ENCODE peak calls at places on chromosomes 13 and 19, in four cellular contexts. One of them, this sample, is unnamed.

GRCh38 chr13:102346769-102347168 is 55.1 kb downstream of the FGF14 start:
- DNase-seq in GM10248: no peak
- DNase-seq in CD4-positive, alpha-beta T cell: no peak
- DNase-seq in body of pancreas: no peak
- DNase-seq in this sample: no peak

GRCh38 chr13:47112205-47112896 is 215.5 kb upstream of the HTR2A start:
- DNase-seq in CD4-positive, alpha-beta T cell: no peak
- DNase-seq in body of pancreas: no peak
- DNase-seq in GM10248: no peak
- DNase-seq in this sample: no peak

GRCh38 chr19:47729468-47729798 is 15.9 kb upstream of the NOP53 start:
- DNase-seq in body of pancreas: peak
- DNase-seq in CD4-positive, alpha-beta T cell: no peak
- DNase-seq in GM10248: no peak
- DNase-seq in this sample: peak

GRCh38 chr19:40803857-40804782 is 5.1 kb downstream of the EGLN2 start:
- DNase-seq in body of pancreas: peak
- DNase-seq in GM10248: peak
- DNase-seq in CD4-positive, alpha-beta T cell: peak
- DNase-seq in this sample: no peak

GRCh38 chr13:46743191-46743590 is 53.8 kb downstream of the ESD start:
- DNase-seq in body of pancreas: no peak
- DNase-seq in CD4-positive, alpha-beta T cell: no peak
- DNase-seq in GM10248: no peak
- DNase-seq in this sample: no peak

GRCh38 chr19:29387586-29387985 is 138.2 kb upstream of the VSTM2B start:
- DNase-seq in CD4-positive, alpha-beta T cell: no peak
- DNase-seq in body of pancreas: no peak
- DNase-seq in GM10248: no peak
- DNase-seq in this sample: no peak

GRCh38 chr13:99191900-99192399 is 8.7 kb upstream of the UBAC2 start:
- DNase-seq in body of pancreas: no peak
- DNase-seq in GM10248: no peak
- DNase-seq in CD4-positive, alpha-beta T cell: no peak
- DNase-seq in this sample: no peak

GRCh38 chr19:11046608-11047354 is 42.5 kb upstream of the LDLR start:
- DNase-seq in CD4-positive, alpha-beta T cell: no peak
- DNase-seq in GM10248: no peak
- DNase-seq in body of pancreas: no peak
- DNase-seq in this sample: no peak

DNA sequence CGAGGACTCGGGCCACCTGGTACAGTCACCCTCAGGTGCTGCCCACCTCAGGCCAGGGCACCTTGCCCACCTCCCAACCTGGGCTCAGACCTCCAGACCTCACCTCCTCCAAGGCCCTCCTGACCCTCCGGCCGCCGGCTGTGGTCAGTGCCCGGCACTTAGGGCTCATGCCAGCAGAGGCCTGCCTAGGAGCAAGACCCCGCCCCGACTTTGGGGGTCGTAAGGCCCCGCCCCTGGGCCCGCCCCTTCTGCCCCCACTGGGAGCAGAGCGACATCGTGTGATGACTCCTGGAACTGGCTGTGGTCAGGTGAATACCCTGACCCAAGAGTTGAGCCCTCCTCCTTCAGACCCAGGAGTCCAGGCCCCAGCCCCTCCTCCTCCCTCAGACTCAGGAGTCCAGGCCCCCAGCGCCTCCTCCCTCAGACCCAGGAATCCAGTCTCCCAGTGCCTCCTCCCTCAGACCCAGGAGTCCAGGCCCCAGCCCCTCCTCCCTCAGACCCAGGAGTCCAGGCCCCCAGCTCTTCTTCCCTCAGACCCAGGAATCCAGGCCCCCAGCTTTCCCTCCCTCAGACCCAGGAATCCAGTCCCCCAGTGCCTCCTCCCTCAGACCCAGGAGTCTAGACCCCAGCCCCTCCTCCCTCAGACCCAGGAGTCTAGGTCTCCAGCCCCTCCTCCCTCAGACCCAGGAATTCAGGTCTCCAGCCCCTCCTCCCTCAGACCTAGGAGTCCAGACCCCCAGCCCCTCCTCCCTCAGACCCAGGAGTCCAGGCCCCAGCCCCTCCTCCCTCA is at the start of gene SBK2:
- DNase-seq in body of pancreas: no peak
- DNase-seq in GM10248: no peak
- DNase-seq in CD4-positive, alpha-beta T cell: no peak
- DNase-seq in this sample: peak
- TF ChIP-seq CTCF in body of pancreas: no peak
- TF ChIP-seq CTCF in GM10248: no peak
- TF ChIP-seq CTCF in CD4-positive, alpha-beta T cell: no peak
- TF ChIP-seq CTCF in this sample: no peak

GRCh38 chr19:4343845-4344713 is 717 bp downstream of the MPND start:
- DNase-seq in GM10248: no peak
- DNase-seq in CD4-positive, alpha-beta T cell: no peak
- DNase-seq in body of pancreas: no peak
- DNase-seq in this sample: no peak

GRCh38 chr19:4342421-4343055 is 824 bp upstream of the MPND start:
- DNase-seq in body of pancreas: peak
- DNase-seq in CD4-positive, alpha-beta T cell: peak
- DNase-seq in GM10248: peak
- DNase-seq in this sample: peak

GRCh38 chr19:4345656-4346383 is 2.5 kb downstream of the MPND start:
- DNase-seq in GM10248: no peak
- DNase-seq in CD4-positive, alpha-beta T cell: no peak
- DNase-seq in body of pancreas: peak
- DNase-seq in this sample: no peak

GRCh38 chr19:4347521-4347920 is 4.2 kb downstream of the MPND start:
- DNase-seq in CD4-positive, alpha-beta T cell: no peak
- DNase-seq in GM10248: no peak
- DNase-seq in body of pancreas: no peak
- DNase-seq in this sample: no peak

DNA sequence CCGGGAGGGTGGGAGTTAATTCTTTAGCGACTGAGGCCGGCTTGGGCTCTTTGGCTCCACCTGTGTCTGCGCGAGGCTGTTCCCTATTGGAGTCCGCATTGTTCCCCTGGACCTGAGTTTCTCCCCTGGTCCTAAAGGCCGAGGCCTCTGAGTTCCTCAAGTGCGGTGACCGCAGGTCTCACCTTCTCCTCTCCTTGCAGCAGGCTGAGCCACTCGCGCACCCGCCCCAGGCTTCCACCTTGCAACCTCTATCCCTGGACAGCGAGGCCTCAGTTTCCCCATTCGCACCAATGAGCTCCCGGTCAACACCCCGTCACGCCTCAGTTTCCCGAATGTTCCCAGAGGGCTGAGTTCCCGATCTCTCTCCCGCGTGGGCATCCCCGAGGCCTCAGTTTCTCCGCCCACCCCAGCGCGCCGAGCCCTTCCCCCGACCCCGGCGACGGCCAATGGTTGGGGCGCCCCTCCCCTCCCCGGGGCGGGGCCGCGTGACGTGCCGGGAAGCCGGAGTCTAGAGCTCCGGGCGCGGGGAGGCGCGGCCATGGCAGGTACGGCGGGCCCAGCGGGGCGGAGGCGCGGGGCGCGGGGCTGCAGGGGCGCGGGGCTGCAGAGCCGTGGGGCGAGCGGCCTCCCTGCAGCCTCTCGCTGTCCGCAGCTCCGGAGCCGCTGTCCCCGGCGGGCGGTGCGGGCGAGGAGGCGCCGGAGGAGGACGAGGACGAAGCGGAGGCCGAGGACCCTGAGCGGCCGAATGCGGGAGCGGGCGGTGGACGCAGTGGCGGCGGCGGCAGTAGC is at the start of gene MPND:
- DNase-seq in CD4-positive, alpha-beta T cell: peak
- DNase-seq in body of pancreas: peak
- DNase-seq in GM10248: peak
- DNase-seq in this sample: peak
- TF ChIP-seq CTCF in CD4-positive, alpha-beta T cell: peak
- TF ChIP-seq CTCF in body of pancreas: no peak
- TF ChIP-seq CTCF in GM10248: peak
- TF ChIP-seq CTCF in this sample: no peak

DNA sequence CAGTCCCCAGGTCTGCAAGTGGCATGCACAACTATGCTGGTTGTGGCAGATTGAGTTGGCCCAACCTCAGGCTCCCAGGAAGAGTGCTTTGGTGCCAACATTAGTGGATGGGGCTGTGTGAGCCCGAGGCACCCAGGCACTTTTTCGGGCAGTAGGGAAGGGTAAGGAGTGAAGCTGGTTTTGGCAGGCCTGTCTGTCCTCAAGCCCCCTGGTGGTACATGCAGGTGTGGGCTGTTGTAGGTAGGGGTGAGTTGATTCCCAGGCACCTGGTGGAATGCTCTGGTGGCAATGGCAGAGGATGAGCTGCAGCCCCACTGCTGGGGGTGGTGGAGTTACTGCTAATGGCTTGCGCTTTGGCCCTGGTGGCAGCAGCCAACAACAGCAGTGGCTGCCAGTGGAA is 723.7 kb upstream of the SLITRK1 start:
- DNase-seq in GM10248: no peak
- DNase-seq in CD4-positive, alpha-beta T cell: no peak
- DNase-seq in body of pancreas: no peak
- DNase-seq in this sample: no peak
- TF ChIP-seq CTCF in GM10248: no peak
- TF ChIP-seq CTCF in CD4-positive, alpha-beta T cell: no peak
- TF ChIP-seq CTCF in body of pancreas: no peak
- TF ChIP-seq CTCF in this sample: peak

DNA sequence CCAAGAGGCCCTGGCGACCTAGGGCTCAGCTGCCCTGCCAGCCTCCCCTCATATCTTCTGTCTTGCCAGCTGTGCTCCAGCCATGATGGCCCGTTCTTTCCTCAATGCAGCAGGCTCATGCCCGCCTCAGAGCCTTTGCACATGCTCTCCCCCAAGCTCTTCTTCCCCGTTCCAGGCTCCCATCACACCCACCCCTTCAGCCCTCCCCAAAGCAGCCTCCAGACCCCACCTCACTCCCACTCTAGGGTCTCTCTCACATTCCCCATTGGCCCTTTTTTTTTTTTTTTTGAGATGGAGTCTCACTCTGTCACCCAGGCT is 29.9 kb upstream of the ATP1A3 start:
- DNase-seq in body of pancreas: no peak
- DNase-seq in GM10248: no peak
- DNase-seq in CD4-positive, alpha-beta T cell: no peak
- DNase-seq in this sample: no peak
- TF ChIP-seq CTCF in body of pancreas: no peak
- TF ChIP-seq CTCF in GM10248: no peak
- TF ChIP-seq CTCF in CD4-positive, alpha-beta T cell: no peak
- TF ChIP-seq CTCF in this sample: peak

DNA sequence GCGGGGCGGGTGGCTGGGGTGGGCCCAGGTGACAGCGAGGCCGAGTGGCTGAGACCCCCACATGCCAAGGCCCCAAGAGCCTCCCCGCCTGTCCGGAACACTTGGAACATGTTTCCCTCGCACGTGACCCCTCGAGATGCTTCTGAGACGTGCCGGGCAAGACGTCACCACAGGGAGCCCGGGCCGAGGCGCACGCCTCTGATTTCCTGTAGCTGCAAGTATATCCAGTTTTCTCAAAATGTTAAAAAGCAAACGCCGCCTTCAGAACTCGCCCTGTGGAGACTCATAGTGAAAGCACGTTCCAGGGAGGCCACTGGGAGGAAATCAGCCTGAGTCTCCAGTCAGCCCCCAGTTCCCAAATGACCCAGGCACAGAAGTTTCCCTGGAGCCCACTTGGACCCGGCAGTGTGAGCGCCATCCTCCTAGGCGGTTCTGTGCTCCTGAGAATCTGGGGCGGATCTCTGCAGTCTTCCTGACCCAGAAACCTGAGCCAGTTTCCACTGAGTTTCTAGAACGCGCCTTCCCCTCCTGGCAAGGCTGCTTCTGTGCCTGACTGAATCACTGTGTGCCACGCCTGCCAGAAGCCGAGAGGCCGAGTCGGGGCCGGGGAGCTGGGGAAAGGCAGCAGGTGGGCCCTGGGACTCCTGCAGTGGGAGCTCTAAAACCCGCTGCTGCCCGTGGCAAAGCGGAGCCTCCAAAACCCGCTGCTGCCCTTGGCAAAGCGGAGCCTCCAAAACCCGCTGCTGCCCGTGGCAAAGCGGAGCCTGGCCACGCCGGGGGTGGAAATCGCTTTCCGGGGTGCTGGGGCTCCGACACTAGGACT is 179.3 kb downstream of the KDM4B start:
- DNase-seq in GM10248: no peak
- DNase-seq in body of pancreas: no peak
- DNase-seq in CD4-positive, alpha-beta T cell: no peak
- DNase-seq in this sample: no peak
- TF ChIP-seq CTCF in GM10248: no peak
- TF ChIP-seq CTCF in body of pancreas: no peak
- TF ChIP-seq CTCF in CD4-positive, alpha-beta T cell: no peak
- TF ChIP-seq CTCF in this sample: no peak

GRCh38 chr19:3036119-3036794 is 7.2 kb upstream of the TLE2 start:
- DNase-seq in CD4-positive, alpha-beta T cell: peak
- DNase-seq in body of pancreas: peak
- DNase-seq in GM10248: peak
- DNase-seq in this sample: peak
- TF ChIP-seq CTCF in CD4-positive, alpha-beta T cell: no peak
- TF ChIP-seq CTCF in body of pancreas: no peak
- TF ChIP-seq CTCF in GM10248: no peak
- TF ChIP-seq CTCF in this sample: no peak

DNA sequence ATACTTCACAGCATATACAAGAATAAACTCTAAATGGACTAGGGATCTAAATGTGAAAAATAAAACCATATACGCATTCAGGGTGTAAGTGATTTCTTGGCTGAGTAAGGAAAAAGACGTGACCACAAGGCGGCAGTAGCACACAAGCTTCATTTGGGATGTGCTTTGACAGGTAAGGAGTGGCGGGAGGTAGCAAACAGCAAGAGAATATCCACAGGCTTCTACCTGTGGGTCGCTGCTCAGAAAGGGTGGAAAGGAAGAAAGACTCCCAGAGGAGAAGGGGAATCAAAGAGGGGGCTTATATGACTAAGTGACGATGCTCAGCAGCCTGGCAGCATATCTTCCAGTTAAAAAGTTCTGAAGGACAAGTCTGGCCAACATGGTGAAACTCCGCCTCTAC is 2.5 kb upstream of the ZNF121 start:
- DNase-seq in body of pancreas: peak
- DNase-seq in GM10248: peak
- DNase-seq in CD4-positive, alpha-beta T cell: peak
- DNase-seq in this sample: peak
- TF ChIP-seq CTCF in body of pancreas: peak
- TF ChIP-seq CTCF in GM10248: peak
- TF ChIP-seq CTCF in CD4-positive, alpha-beta T cell: peak
- TF ChIP-seq CTCF in this sample: peak

DNA sequence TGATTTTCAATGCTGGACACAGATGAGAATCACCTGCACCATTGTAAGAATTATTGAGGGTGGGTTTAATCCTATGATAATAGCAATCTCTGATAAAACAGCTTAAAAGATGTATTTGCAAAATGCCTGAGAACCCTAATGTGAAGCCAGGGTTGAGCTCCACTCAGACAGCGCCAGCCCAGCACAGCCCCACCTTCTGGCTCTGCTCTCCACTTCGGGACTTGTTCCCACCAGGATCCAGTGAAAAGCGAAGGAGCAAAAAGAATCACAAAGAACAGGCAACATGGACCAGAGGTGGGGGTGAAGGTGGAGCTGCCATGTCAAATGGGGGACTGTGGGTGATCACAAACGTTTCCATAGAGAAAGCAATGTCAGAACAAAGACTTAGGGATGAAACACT is 18.6 kb upstream of the ZNF816 start:
- DNase-seq in body of pancreas: no peak
- DNase-seq in GM10248: no peak
- DNase-seq in CD4-positive, alpha-beta T cell: no peak
- DNase-seq in this sample: no peak
- TF ChIP-seq CTCF in body of pancreas: no peak
- TF ChIP-seq CTCF in GM10248: no peak
- TF ChIP-seq CTCF in CD4-positive, alpha-beta T cell: no peak
- TF ChIP-seq CTCF in this sample: no peak

This sample was measured in endothelial cell.